ENCODE peak calls at places on chromosomes 1 and 21, in five cellular contexts. One of them, this sample, is unnamed.

GRCh38 chr21:42829954-42830353 is 49.4 kb downstream of the WDR4 start:
- DNase-seq in IMR-90: no peak
- DNase-seq in uterus: no peak
- DNase-seq in tibial nerve: no peak
- DNase-seq in stomach: no peak
- DNase-seq in this sample: no peak

GRCh38 chr1:160196143-160196542 is 5.8 kb downstream of the CASQ1 start:
- DNase-seq in IMR-90: no peak
- DNase-seq in uterus: no peak
- DNase-seq in tibial nerve: no peak
- DNase-seq in stomach: no peak
- DNase-seq in this sample: no peak

GRCh38 chr1:175075572-175076568 is 8.2 kb downstream of the TNN start:
- DNase-seq in IMR-90: peak; percentile 16
- DNase-seq in uterus: no peak
- DNase-seq in tibial nerve: no peak
- DNase-seq in stomach: no peak
- DNase-seq in this sample: no peak

GRCh38 chr1:94705755-94706154 is 114.4 kb upstream of the SLC44A3 start:
- DNase-seq in IMR-90: no peak
- DNase-seq in uterus: no peak
- DNase-seq in tibial nerve: no peak
- DNase-seq in stomach: no peak
- DNase-seq in this sample: no peak

GRCh38 chr21:39666026-39666425 is 53.3 kb downstream of the B3GALT5 start:
- DNase-seq in IMR-90: no peak
- DNase-seq in uterus: no peak
- DNase-seq in tibial nerve: no peak
- DNase-seq in stomach: no peak
- DNase-seq in this sample: no peak

GRCh38 chr1:7042322-7043231 is 257.3 kb downstream of the CAMTA1 start:
- DNase-seq in IMR-90: peak; percentile 57
- DNase-seq in uterus: no peak
- DNase-seq in tibial nerve: no peak
- DNase-seq in stomach: no peak
- DNase-seq in this sample: no peak

GRCh38 chr1:33275706-33276572 is 19.6 kb downstream of the ZNF362 start:
- DNase-seq in IMR-90: no peak
- DNase-seq in uterus: no peak
- DNase-seq in tibial nerve: no peak
- DNase-seq in stomach: no peak
- DNase-seq in this sample: no peak

GRCh38 chr1:57464756-57465155 is 40.9 kb upstream of the DAB1 start:
- DNase-seq in IMR-90: no peak
- DNase-seq in uterus: no peak
- DNase-seq in tibial nerve: no peak
- DNase-seq in stomach: no peak
- DNase-seq in this sample: no peak

GRCh38 chr1:29396438-29397255 is 160.3 kb downstream of the PTPRU start:
- DNase-seq in IMR-90: peak; percentile 8
- DNase-seq in uterus: no peak
- DNase-seq in tibial nerve: no peak
- DNase-seq in stomach: no peak
- DNase-seq in this sample: peak; percentile 61

GRCh38 chr1:47262787-47263413 is 30.9 kb upstream of the TAL1 start:
- DNase-seq in IMR-90: peak; percentile 38
- DNase-seq in uterus: no peak
- DNase-seq in tibial nerve: no peak
- DNase-seq in stomach: peak; percentile 44
- DNase-seq in this sample: no peak

GRCh38 chr1:15134285-15134684 is 19.3 kb upstream of the TMEM51 start:
- DNase-seq in IMR-90: no peak
- DNase-seq in uterus: no peak
- DNase-seq in tibial nerve: no peak
- DNase-seq in stomach: no peak
- DNase-seq in this sample: no peak

GRCh38 chr1:84762664-84763063 is 72.4 kb upstream of the SSX2IP start:
- DNase-seq in IMR-90: no peak
- DNase-seq in uterus: no peak
- DNase-seq in tibial nerve: no peak
- DNase-seq in stomach: peak; percentile 36
- DNase-seq in this sample: no peak

GRCh38 chr1:100866041-100866900 is 28.4 kb downstream of the EXTL2 start:
- DNase-seq in IMR-90: peak; percentile 70
- DNase-seq in uterus: no peak
- DNase-seq in tibial nerve: no peak
- DNase-seq in stomach: no peak
- DNase-seq in this sample: no peak

GRCh38 chr1:218299416-218299815 is 14.3 kb downstream of the RRP15 start:
- DNase-seq in IMR-90: peak; percentile 77
- DNase-seq in uterus: no peak
- DNase-seq in tibial nerve: no peak
- DNase-seq in stomach: no peak
- DNase-seq in this sample: no peak

GRCh38 chr1:10632691-10633090 is 157.9 kb downstream of the PEX14 start:
- DNase-seq in IMR-90: no peak
- DNase-seq in uterus: no peak
- DNase-seq in tibial nerve: no peak
- DNase-seq in stomach: no peak
- DNase-seq in this sample: no peak

GRCh38 chr1:112703706-112704105 is 3.2 kb downstream of the RHOC start:
- DNase-seq in IMR-90: no peak
- DNase-seq in uterus: no peak
- DNase-seq in tibial nerve: no peak
- DNase-seq in stomach: no peak
- DNase-seq in this sample: no peak

GRCh38 chr1:112704511-112704907 is 2.4 kb downstream of the RHOC start:
- DNase-seq in IMR-90: no peak
- DNase-seq in uterus: no peak
- DNase-seq in tibial nerve: peak; percentile 58
- DNase-seq in stomach: no peak
- DNase-seq in this sample: no peak

GRCh38 chr1:112706505-112707216 is at the start of gene RHOC:
- DNase-seq in IMR-90: peak; percentile 56
- DNase-seq in uterus: peak; percentile 74
- DNase-seq in tibial nerve: peak; percentile 41
- DNase-seq in stomach: peak; percentile 75
- DNase-seq in this sample: peak; percentile 94

GRCh38 chr1:112707217-112708001 is 482 bp upstream of the RHOC start:
- DNase-seq in IMR-90: peak; percentile 85
- DNase-seq in uterus: peak; percentile 90
- DNase-seq in tibial nerve: peak; percentile 82
- DNase-seq in stomach: peak; percentile 89
- DNase-seq in this sample: peak; percentile 83

DNA sequence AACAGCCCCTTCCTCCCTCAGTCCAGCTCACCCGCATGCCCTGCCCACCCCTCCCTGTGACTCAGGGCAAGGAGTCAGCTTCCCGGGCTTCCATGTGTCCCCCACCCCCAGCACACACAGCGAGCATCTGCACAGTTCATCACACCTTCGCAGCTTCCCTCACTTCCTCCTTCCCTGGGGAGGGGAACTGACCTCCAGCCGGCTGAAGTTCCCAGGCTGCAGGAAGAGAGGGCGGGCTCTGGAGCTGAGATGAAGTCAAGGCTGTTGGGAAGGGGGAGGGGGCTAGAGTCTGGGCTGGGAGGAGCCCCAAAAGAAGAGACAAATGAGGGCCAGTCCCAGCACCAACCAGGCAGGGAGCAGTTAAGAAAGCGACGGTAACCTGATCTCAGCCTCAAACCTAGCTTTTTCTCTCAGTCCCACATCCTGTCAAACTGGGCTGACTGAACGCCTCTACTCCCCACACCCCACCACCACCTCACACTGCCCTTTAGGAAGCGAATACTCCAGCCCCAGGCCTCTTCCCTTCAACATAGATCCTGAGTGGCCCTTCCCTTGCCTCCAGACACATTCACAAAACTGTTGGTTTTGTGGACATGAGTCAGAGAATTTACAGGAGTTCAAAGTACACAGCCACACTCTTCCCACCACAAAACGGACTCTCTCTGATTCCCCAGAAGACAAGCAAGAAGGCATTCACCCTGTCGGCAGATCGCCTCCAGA is 1.9 kb downstream of the RHOC start:
- DNase-seq in IMR-90: peak; percentile 96
- DNase-seq in uterus: peak; percentile 90
- DNase-seq in tibial nerve: peak; percentile 85
- DNase-seq in stomach: peak; percentile 75
- DNase-seq in this sample: peak; percentile 92
- TF ChIP-seq POLR2A in IMR-90: peak; percentile 64
- TF ChIP-seq POLR2A in uterus: peak; percentile 83
- TF ChIP-seq POLR2A in tibial nerve: peak; percentile 72
- TF ChIP-seq POLR2A in stomach: peak; percentile 10
- TF ChIP-seq POLR2A in this sample: no peak

GRCh38 chr1:168920456-168921094 is 185.9 kb upstream of the ATP1B1 start:
- DNase-seq in IMR-90: peak; percentile 26
- DNase-seq in uterus: peak; percentile 26
- DNase-seq in tibial nerve: no peak
- DNase-seq in stomach: peak; percentile 37
- DNase-seq in this sample: no peak

GRCh38 chr1:168921514-168922106 is 184.9 kb upstream of the ATP1B1 start:
- DNase-seq in IMR-90: no peak
- DNase-seq in uterus: no peak
- DNase-seq in tibial nerve: no peak
- DNase-seq in stomach: no peak
- DNase-seq in this sample: no peak

GRCh38 chr1:168918860-168919741 is 187.4 kb upstream of the ATP1B1 start:
- DNase-seq in IMR-90: no peak
- DNase-seq in uterus: no peak
- DNase-seq in tibial nerve: no peak
- DNase-seq in stomach: no peak
- DNase-seq in this sample: no peak

GRCh38 chr1:168917309-168917708 is 188.3 kb upstream of the DPT start:
- DNase-seq in IMR-90: no peak
- DNase-seq in uterus: no peak
- DNase-seq in tibial nerve: no peak
- DNase-seq in stomach: no peak
- DNase-seq in this sample: no peak

GRCh38 chr1:168917796-168918195 is 188.7 kb upstream of the ATP1B1 start:
- DNase-seq in IMR-90: no peak
- DNase-seq in uterus: no peak
- DNase-seq in tibial nerve: no peak
- DNase-seq in stomach: no peak
- DNase-seq in this sample: no peak
- H3K4me3 ChIP-seq in IMR-90: no peak overlapping the region
- H3K4me3 ChIP-seq in uterus: no peak overlapping the region
- H3K4me3 ChIP-seq in tibial nerve: no peak overlapping the region
- H3K4me3 ChIP-seq in stomach: no peak overlapping the region
- H3K4me3 ChIP-seq in this sample: no peak overlapping the region

GRCh38 chr1:38025664-38026063 is 13.1 kb downstream of the UTP11 start:
- DNase-seq in IMR-90: no peak
- DNase-seq in uterus: no peak
- DNase-seq in tibial nerve: no peak
- DNase-seq in stomach: no peak
- DNase-seq in this sample: no peak
- TF ChIP-seq POLR2A in IMR-90: no peak
- TF ChIP-seq POLR2A in uterus: no peak
- TF ChIP-seq POLR2A in tibial nerve: no peak
- TF ChIP-seq POLR2A in stomach: no peak
- TF ChIP-seq POLR2A in this sample: no peak

GRCh38 chr1:61120998-61121397 is 38.6 kb downstream of the NFIA start:
- DNase-seq in IMR-90: no peak
- DNase-seq in uterus: no peak
- DNase-seq in tibial nerve: no peak
- DNase-seq in stomach: no peak
- DNase-seq in this sample: no peak
- H3K4me3 ChIP-seq in IMR-90: no peak overlapping the region
- H3K4me3 ChIP-seq in uterus: no peak overlapping the region
- H3K4me3 ChIP-seq in tibial nerve: peak overlapping the region; percentile 14
- H3K4me3 ChIP-seq in stomach: no peak overlapping the region
- H3K4me3 ChIP-seq in this sample: no peak overlapping the region

GRCh38 chr21:25556087-25556486 is 51.2 kb downstream of the MRPL39 start:
- DNase-seq in IMR-90: no peak
- DNase-seq in uterus: no peak
- DNase-seq in tibial nerve: no peak
- DNase-seq in stomach: no peak
- DNase-seq in this sample: no peak
- TF ChIP-seq POLR2A in IMR-90: no peak
- TF ChIP-seq POLR2A in uterus: no peak
- TF ChIP-seq POLR2A in tibial nerve: no peak
- TF ChIP-seq POLR2A in stomach: no peak
- TF ChIP-seq POLR2A in this sample: no peak

GRCh38 chr1:173914366-173914871 is 2.7 kb downstream of the SERPINC1 start:
- DNase-seq in IMR-90: peak; percentile 18
- DNase-seq in uterus: no peak
- DNase-seq in tibial nerve: no peak
- DNase-seq in stomach: peak; percentile 37
- DNase-seq in this sample: no peak
- H3K4me3 ChIP-seq in IMR-90: no peak overlapping the region
- H3K4me3 ChIP-seq in uterus: no peak overlapping the region
- H3K4me3 ChIP-seq in tibial nerve: no peak overlapping the region
- H3K4me3 ChIP-seq in stomach: no peak overlapping the region
- H3K4me3 ChIP-seq in this sample: no peak overlapping the region

GRCh38 chr1:27348861-27349783 is 7.3 kb downstream of the SYTL1 start:
- DNase-seq in IMR-90: no peak
- DNase-seq in uterus: no peak
- DNase-seq in tibial nerve: no peak
- DNase-seq in stomach: peak; percentile 88
- DNase-seq in this sample: no peak
- TF ChIP-seq POLR2A in IMR-90: no peak
- TF ChIP-seq POLR2A in uterus: no peak
- TF ChIP-seq POLR2A in tibial nerve: no peak
- TF ChIP-seq POLR2A in stomach: no peak
- TF ChIP-seq POLR2A in this sample: no peak